ENCODE peak calls at places on chromosomes 5 and 9, in seven cellular contexts. Q, H, U, J, S, M and O are unnamed samples. For H3K4me1 and H3K9me3, the result is how much of the 10 kb centered on the place peaks cover.

GRCh38 chr9:68947015-68947414 is 66.9 kb downstream of the PRKACG start:
- DNase-seq in S (no peak), U (no peak), Q (no peak), H (no peak), M (no peak), J (no peak), O (no peak)

GRCh38 chr5:154756203-154756870 is 1.2 kb downstream of the LARP1 start:
- DNase-seq in M (peak), Q (peak), H (peak), U (no peak), J (peak), S (peak), O (no peak)

GRCh38 chr5:43642428-43642827 is 39.4 kb downstream of the NNT start:
- DNase-seq in Q (no peak), M (no peak), U (no peak), S (no peak), H (no peak), J (no peak), O (no peak)

GRCh38 chr9:82991684-82992083 is 71.3 kb downstream of the RASEF start:
- DNase-seq in H (no peak), S (no peak), Q (no peak), M (no peak), U (no peak), J (no peak), O (no peak)

GRCh38 chr5:60333103-60333502 is 366.9 kb downstream of the DEPDC1B start:
- DNase-seq in Q (peak), J (peak), H (no peak), S (no peak), M (no peak), U (no peak), O (no peak)

GRCh38 chr5:149062371-149063016 is 368 bp downstream of the SH3TC2 start:
- DNase-seq in S (no peak), M (peak), J (peak), Q (peak), H (no peak), U (no peak), O (no peak)

GRCh38 chr9:131334568-131335105 is 45.1 kb downstream of the PLPP7 start:
- DNase-seq in M (no peak), J (peak), S (no peak), Q (no peak), H (no peak), U (peak), O (no peak)

GRCh38 chr9:2356391-2356790 is 265.2 kb upstream of the VLDLR start:
- DNase-seq in M (no peak), Q (peak), S (no peak), U (no peak), H (no peak), J (no peak), O (no peak)

GRCh38 chr5:1368756-1369155 is 23.9 kb upstream of the CLPTM1L start:
- DNase-seq in M (no peak), Q (no peak), H (no peak), U (no peak), J (no peak), S (no peak), O (no peak)

GRCh38 chr9:84381508-84381907 is 41.0 kb upstream of the SLC28A3 start:
- DNase-seq in J (no peak), M (no peak), S (no peak), H (no peak), Q (no peak), U (no peak), O (no peak)

GRCh38 chr5:120538644-120539043 is 74.5 kb downstream of the PRR16 start:
- DNase-seq in S (no peak), Q (peak), U (no peak), J (peak), H (no peak), M (no peak), O (no peak)

GRCh38 chr5:177496111-177497010 is 1.0 kb downstream of the PDLIM7 start:
- DNase-seq in S (no peak), H (no peak), J (peak), U (peak), Q (peak), M (peak), O (peak)

GRCh38 chr5:38551020-38552017 is 5.1 kb downstream of the LIFR start:
- DNase-seq in S (no peak), U (no peak), M (peak), Q (peak), J (peak), H (no peak), O (peak)

GRCh38 chr5:53427965-53428364 is 52.5 kb upstream of the FST start:
- DNase-seq in Q (no peak), U (no peak), H (no peak), M (no peak), J (peak), S (no peak), O (no peak)

GRCh38 chr5:129853588-129853987 is 50.7 kb upstream of the CHSY3 start:
- DNase-seq in H (no peak), M (no peak), Q (no peak), J (no peak), S (no peak), U (no peak), O (no peak)

GRCh38 chr5:39892708-39893107 is 467.9 kb upstream of the DAB2 start:
- DNase-seq in H (no peak), M (no peak), S (no peak), J (peak), U (no peak), Q (peak), O (no peak)

GRCh38 chr9:99224445-99224844 is 2.4 kb downstream of the SEC61B start:
- DNase-seq in U (no peak), Q (no peak), S (no peak), J (no peak), M (no peak), H (no peak), O (no peak)
- H3K4me1 ChIP-seq in U (half or more), Q (under half), S (under half), J (under half), M (under half), H (under half), O (under half)

GRCh38 chr5:124706041-124706440 is 40.4 kb downstream of the ZNF608 start:
- DNase-seq in S (no peak), Q (no peak), H (no peak), U (no peak), J (no peak), M (no peak), O (no peak)
- H3K4me3 ChIP-seq in S (no peak), Q (no peak), H (no peak), U (no peak), J (no peak), M (no peak), O (no peak)

GRCh38 chr5:181140766-181141165 is 6.6 kb upstream of the OR2V2 start:
- DNase-seq in Q (no peak), M (no peak), U (no peak), H (no peak), S (no peak), J (no peak), O (no peak)

GRCh38 chr5:181134259-181134658 is 3.3 kb upstream of the OR2V1 start:
- DNase-seq in S (no peak), U (no peak), M (no peak), Q (no peak), H (no peak), J (no peak), O (no peak)

GRCh38 chr5:181142054-181142453 is 5.3 kb upstream of the OR2V2 start:
- DNase-seq in Q (no peak), S (no peak), J (no peak), M (no peak), H (no peak), U (no peak), O (no peak)

GRCh38 chr5:181136361-181136955 is 5.5 kb upstream of the OR2V1 start:
- DNase-seq in U (no peak), S (no peak), M (no peak), Q (no peak), J (no peak), H (no peak), O (no peak)

GRCh38 chr5:181138258-181138657 is 7.3 kb upstream of the OR2V1 start:
- DNase-seq in S (no peak), J (peak), M (peak), H (no peak), U (no peak), Q (no peak), O (no peak)
- H3K9me3 ChIP-seq in S (under half), J (under half), M (under half), H (under half), U (under half), Q (under half), O (under half)

DNA sequence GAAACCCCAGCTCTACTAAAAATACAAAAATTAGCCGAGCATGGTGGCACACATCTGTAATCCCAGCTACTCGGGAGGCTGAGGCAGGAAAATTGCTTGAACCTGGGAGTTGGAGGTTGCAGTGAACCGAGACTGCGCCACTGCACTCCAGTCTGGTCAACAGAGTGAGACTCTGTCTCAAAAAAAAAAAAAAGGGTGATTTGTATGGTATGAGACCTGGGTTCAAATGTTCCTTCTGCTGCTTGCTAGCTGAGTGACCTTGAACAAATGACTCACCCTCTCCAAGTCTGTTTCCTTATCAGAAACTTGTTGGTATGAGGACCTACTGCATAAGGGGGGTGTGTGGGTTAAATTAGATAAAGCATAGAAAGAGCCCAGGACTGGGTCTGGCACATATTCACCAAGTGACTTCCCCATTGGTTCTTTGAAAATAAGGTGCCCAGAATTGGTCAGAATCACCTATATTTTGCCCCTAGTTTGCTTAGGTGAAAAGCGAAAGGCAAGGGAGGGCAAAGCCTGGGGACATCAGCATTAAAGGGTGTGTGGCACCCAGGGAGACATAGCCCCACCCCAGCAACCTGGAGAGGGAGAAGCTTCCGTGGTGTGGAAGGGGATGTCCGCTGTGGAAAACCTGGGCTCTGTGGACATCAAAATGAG is 9.9 kb downstream of the SLC25A25 start:
- DNase-seq in S (no peak), H (no peak), U (no peak), Q (no peak), M (peak), J (no peak), O (no peak)
- H3K4me1 ChIP-seq in S (under half), H (under half), U (half or more), Q (under half), M (half or more), J (under half), O (under half)